ENCODE peak calls at places on chromosomes 6 and 20, in six cellular contexts. C is SK-N-SH, P is GM23248, A is neural progenitor cell, M is HCT116, I is MM.1S. W is an unnamed sample.

GRCh38 chr6:15662246-15663056 is at the start of gene DTNBP1:
- DNase-seq in I (peak), A (peak), P (peak), C (no peak), M (no peak), W (peak)

GRCh38 chr6:83221886-83222479 is 28.8 kb downstream of the RWDD2A start:
- DNase-seq in I (peak), M (peak), A (peak), C (peak), P (peak), W (peak)

GRCh38 chr6:134288538-134289203 is 29.2 kb downstream of the SGK1 start:
- DNase-seq in I (no peak), A (no peak), M (no peak), C (no peak), P (peak), W (peak)

GRCh38 chr6:56759521-56759920 is 116.8 kb upstream of the DST start:
- DNase-seq in A (peak), I (peak), P (no peak), M (no peak), C (no peak), W (no peak)

GRCh38 chr6:76275746-76276145 is 203.3 kb upstream of the IMPG1 start:
- DNase-seq in C (peak), P (no peak), A (peak), I (peak), M (no peak), W (peak)

GRCh38 chr6:78993955-78994354 is 84.1 kb downstream of the PHIP start:
- DNase-seq in I (no peak), A (no peak), M (no peak), P (no peak), C (no peak), W (no peak)

GRCh38 chr6:113190170-113190569 is 667.0 kb upstream of the MARCKS start:
- DNase-seq in M (peak), A (peak), I (no peak), C (no peak), P (no peak), W (peak)

GRCh38 chr6:149896491-149896890 is 1.4 kb downstream of the RAET1E start:
- DNase-seq in I (no peak), C (no peak), A (no peak), P (peak), M (no peak), W (peak)

GRCh38 chr20:59561228-59561605 is 43.1 kb upstream of the PHACTR3 start:
- DNase-seq in I (no peak), C (no peak), P (no peak), M (no peak), A (no peak), W (no peak)

GRCh38 chr6:146910611-146911010 is 293.6 kb upstream of the STXBP5 start:
- DNase-seq in C (no peak), I (no peak), P (no peak), M (no peak), A (no peak), W (no peak)

GRCh38 chr6:71523548-71523947 is 234.9 kb downstream of the OGFRL1 start:
- DNase-seq in P (no peak), I (peak), M (no peak), C (no peak), A (no peak), W (no peak)

GRCh38 chr20:23161968-23162696 is 76.0 kb upstream of the CD93 start:
- DNase-seq in A (no peak), P (no peak), I (no peak), M (no peak), C (no peak), W (peak)

GRCh38 chr20:62926229-62927127 is at the start of gene DIDO1:
- DNase-seq in I (peak), M (peak), P (peak), C (peak), A (peak), W (peak)

GRCh38 chr20:62922451-62922921 is 3.8 kb downstream of the DIDO1 start:
- DNase-seq in I (no peak), A (no peak), C (no peak), P (peak), M (no peak), W (no peak)

GRCh38 chr20:62925420-62926228 is 681 bp downstream of the DIDO1 start:
- DNase-seq in A (peak), M (no peak), C (peak), I (peak), P (peak), W (peak)

GRCh38 chr20:62924567-62925419 is 1.5 kb downstream of the DIDO1 start:
- DNase-seq in I (no peak), A (no peak), C (peak), P (peak), M (no peak), W (peak)

GRCh38 chr20:62923669-62924566 is 2.4 kb downstream of the DIDO1 start:
- DNase-seq in A (no peak), C (no peak), M (no peak), P (peak), I (no peak), W (no peak)
- H3K9ac ChIP-seq in A (no peak), C (no peak), M (peak), P (peak), I (no peak), W (peak)

DNA sequence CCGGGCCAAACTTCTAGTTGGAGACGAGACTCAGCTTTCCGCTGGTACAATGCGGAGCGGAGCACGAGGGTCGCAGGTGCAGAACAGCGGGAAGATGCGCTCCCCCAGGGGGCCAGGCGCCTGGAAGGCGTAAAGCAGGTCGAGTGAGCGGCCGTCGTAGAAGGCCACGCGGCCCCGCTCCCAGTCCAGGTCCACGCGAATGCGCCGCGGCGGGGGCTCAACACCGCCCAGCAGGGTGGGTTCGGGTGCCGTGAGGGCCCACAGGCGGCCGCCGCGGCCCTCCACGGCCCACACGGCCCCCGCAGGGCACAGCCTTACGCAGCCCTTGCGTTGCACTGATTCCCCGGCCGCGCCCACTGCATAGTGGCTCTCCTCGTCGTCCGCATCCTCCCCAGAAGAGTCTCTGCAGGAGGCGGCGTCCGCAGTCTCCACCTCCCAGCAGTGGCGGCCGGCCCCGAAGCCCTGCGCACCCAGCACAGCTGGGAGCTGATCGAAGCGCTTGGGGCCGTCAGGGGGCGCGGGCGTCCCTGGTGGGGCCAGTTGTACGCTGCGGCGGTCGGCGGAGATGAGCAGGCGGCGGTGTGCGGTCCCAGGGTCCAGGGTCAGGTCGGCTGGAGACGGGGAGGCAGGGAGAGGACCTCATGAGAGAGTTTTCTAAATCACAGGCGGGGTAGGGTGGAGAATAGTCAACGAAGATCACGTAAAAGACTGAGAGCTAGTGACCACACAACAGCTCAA is 4.3 kb downstream of the PPP1R11 start:
- DNase-seq in C (peak), P (peak), A (peak), I (no peak), M (no peak), W (no peak)
- TF ChIP-seq EZH2phosphoT487 in C (no peak), P (no peak), A (peak), I (no peak), M (no peak), W (no peak)

GRCh38 chr6:64949257-64949656 is 757.8 kb downstream of the EYS start:
- DNase-seq in I (no peak), A (no peak), C (no peak), M (no peak), P (no peak), W (no peak)
- H3K9ac ChIP-seq in I (no peak), A (no peak), C (no peak), M (no peak), P (no peak), W (no peak)

GRCh38 chr6:30612213-30612612 is 4.8 kb downstream of the PPP1R10 start:
- DNase-seq in I (no peak), P (peak), A (peak), C (no peak), M (no peak), W (peak)
- TF ChIP-seq EZH2phosphoT487 in I (no peak), P (no peak), A (no peak), C (no peak), M (no peak), W (no peak)

GRCh38 chr6:41315943-41316342 is 19.5 kb upstream of the NCR2 start:
- DNase-seq in P (no peak), M (no peak), C (no peak), I (no peak), A (no peak), W (no peak)

GRCh38 chr6:41315203-41315602 is 20.2 kb upstream of the NCR2 start:
- DNase-seq in P (no peak), I (no peak), M (no peak), A (no peak), C (no peak), W (no peak)

GRCh38 chr6:41321183-41321582 is 14.2 kb upstream of the NCR2 start:
- DNase-seq in I (no peak), C (no peak), A (no peak), P (no peak), M (no peak), W (no peak)

DNA sequence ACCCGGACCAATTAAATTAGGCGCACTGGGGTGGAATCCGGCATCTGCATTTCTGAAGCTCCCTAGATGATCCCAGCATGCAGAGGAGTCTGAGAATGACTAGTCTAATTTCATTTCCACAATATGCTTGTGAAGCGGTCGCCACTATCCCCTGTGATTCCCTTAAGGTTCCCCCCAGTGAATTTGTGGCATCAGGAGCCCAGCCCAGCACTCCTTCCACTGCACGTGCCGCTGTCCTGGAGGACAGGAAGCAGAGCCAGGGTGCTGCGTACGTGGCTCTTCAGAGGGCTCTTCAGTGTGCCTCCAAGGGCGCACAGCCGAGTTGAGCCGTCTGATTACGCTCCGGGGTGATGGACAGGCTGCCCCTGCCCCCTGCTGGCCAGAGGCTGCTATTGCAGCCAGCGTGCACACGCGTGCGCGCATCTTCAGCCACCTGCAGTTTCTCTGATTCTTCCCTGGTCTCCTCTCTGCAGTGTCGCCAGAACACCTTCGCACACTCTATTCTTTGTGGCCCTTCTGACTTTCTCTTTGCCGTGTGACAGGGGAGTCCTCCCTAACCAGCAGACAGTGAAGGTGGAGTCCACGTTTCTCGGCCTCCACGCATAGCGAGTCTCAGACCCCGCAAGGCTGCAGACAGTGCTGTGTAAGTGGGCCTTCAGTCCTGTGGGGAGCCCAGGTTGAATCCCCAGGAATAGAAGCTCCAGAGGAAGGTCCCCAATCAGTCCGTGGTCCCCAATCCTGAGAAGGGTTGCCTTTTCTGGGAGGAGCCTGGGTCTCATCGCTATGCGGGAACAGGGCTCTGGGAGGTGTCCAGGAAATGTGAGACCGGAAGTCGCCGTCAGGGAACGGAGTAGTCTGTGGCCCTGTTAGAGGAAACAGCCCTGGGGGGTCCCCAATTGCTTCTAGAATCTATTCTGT is 16.5 kb upstream of the NCR2 start:
- DNase-seq in I (peak), P (peak), M (peak), A (peak), C (peak), W (peak)
- H3K9ac ChIP-seq in I (peak), P (peak), M (no peak), A (no peak), C (no peak), W (no peak)